ENCODE peak calls at places on chromosome 20, in nine cellular contexts. One of them, this sample, is unnamed.
A peak's percentile ranks its signal among the peaks of the same experiment; 100 is the strongest.

GRCh38 chr20:62742550-62742949 is 33.9 kb downstream of the NTSR1 start:
- DNase-seq in fibroblast of lung: no peak
- DNase-seq in upper lobe of left lung: no peak
- DNase-seq in pancreas: peak; percentile 7
- DNase-seq in uterus: no peak
- DNase-seq in kidney epithelial cell: no peak
- DNase-seq in hepatocyte: no peak
- DNase-seq in heart right ventricle: no peak
- DNase-seq in HL-60: no peak
- DNase-seq in this sample: no peak

GRCh38 chr20:57434390-57434700 is 43.1 kb downstream of the RBM38 start:
- DNase-seq in fibroblast of lung: no peak
- DNase-seq in upper lobe of left lung: no peak
- DNase-seq in pancreas: no peak
- DNase-seq in uterus: no peak
- DNase-seq in kidney epithelial cell: no peak
- DNase-seq in hepatocyte: no peak
- DNase-seq in heart right ventricle: no peak
- DNase-seq in HL-60: no peak
- DNase-seq in this sample: no peak

GRCh38 chr20:20237093-20237959 is 130.6 kb upstream of the INSM1 start:
- DNase-seq in fibroblast of lung: peak; percentile 34
- DNase-seq in upper lobe of left lung: no peak
- DNase-seq in pancreas: peak; percentile 25
- DNase-seq in uterus: no peak
- DNase-seq in kidney epithelial cell: no peak
- DNase-seq in hepatocyte: peak; percentile 70
- DNase-seq in heart right ventricle: peak; percentile 37
- DNase-seq in HL-60: peak; percentile 36
- DNase-seq in this sample: peak; percentile 20

GRCh38 chr20:60255866-60256265 is 297.6 kb downstream of the CDH26 start:
- DNase-seq in fibroblast of lung: no peak
- DNase-seq in upper lobe of left lung: no peak
- DNase-seq in pancreas: no peak
- DNase-seq in uterus: no peak
- DNase-seq in kidney epithelial cell: no peak
- DNase-seq in hepatocyte: no peak
- DNase-seq in heart right ventricle: no peak
- DNase-seq in HL-60: no peak
- DNase-seq in this sample: no peak

GRCh38 chr20:40868568-40869223 is 159.9 kb upstream of the TOP1 start:
- DNase-seq in fibroblast of lung: peak; percentile 91
- DNase-seq in upper lobe of left lung: no peak
- DNase-seq in pancreas: no peak
- DNase-seq in uterus: peak; percentile 37
- DNase-seq in kidney epithelial cell: no peak
- DNase-seq in hepatocyte: peak; percentile 21
- DNase-seq in heart right ventricle: peak; percentile 39
- DNase-seq in HL-60: no peak
- DNase-seq in this sample: no peak

GRCh38 chr20:14522595-14522994 is 185.2 kb upstream of the FLRT3 start:
- DNase-seq in fibroblast of lung: no peak
- DNase-seq in upper lobe of left lung: no peak
- DNase-seq in pancreas: no peak
- DNase-seq in uterus: no peak
- DNase-seq in kidney epithelial cell: no peak
- DNase-seq in hepatocyte: no peak
- DNase-seq in heart right ventricle: no peak
- DNase-seq in HL-60: no peak
- DNase-seq in this sample: no peak

GRCh38 chr20:49559411-49560081 is 8.4 kb downstream of the PTGIS start:
- DNase-seq in fibroblast of lung: peak; percentile 46
- DNase-seq in upper lobe of left lung: no peak
- DNase-seq in pancreas: no peak
- DNase-seq in uterus: peak; percentile 68
- DNase-seq in kidney epithelial cell: no peak
- DNase-seq in hepatocyte: no peak
- DNase-seq in heart right ventricle: no peak
- DNase-seq in HL-60: no peak
- DNase-seq in this sample: no peak

GRCh38 chr20:10784337-10785183 is 110.8 kb upstream of the JAG1 start:
- DNase-seq in fibroblast of lung: no peak
- DNase-seq in upper lobe of left lung: no peak
- DNase-seq in pancreas: no peak
- DNase-seq in uterus: no peak
- DNase-seq in kidney epithelial cell: no peak
- DNase-seq in hepatocyte: peak; percentile 21
- DNase-seq in heart right ventricle: no peak
- DNase-seq in HL-60: no peak
- DNase-seq in this sample: no peak

GRCh38 chr20:61115627-61116026 is 136.4 kb upstream of the CDH4 start:
- DNase-seq in fibroblast of lung: no peak
- DNase-seq in upper lobe of left lung: no peak
- DNase-seq in pancreas: no peak
- DNase-seq in uterus: no peak
- DNase-seq in kidney epithelial cell: no peak
- DNase-seq in hepatocyte: no peak
- DNase-seq in heart right ventricle: no peak
- DNase-seq in HL-60: no peak
- DNase-seq in this sample: no peak

GRCh38 chr20:38084425-38084951 is 50.9 kb downstream of the RPRD1B start:
- DNase-seq in fibroblast of lung: peak; percentile 89
- DNase-seq in upper lobe of left lung: no peak
- DNase-seq in pancreas: no peak
- DNase-seq in uterus: peak; percentile 40
- DNase-seq in kidney epithelial cell: no peak
- DNase-seq in hepatocyte: peak; percentile 52
- DNase-seq in heart right ventricle: no peak
- DNase-seq in HL-60: no peak
- DNase-seq in this sample: no peak

DNA sequence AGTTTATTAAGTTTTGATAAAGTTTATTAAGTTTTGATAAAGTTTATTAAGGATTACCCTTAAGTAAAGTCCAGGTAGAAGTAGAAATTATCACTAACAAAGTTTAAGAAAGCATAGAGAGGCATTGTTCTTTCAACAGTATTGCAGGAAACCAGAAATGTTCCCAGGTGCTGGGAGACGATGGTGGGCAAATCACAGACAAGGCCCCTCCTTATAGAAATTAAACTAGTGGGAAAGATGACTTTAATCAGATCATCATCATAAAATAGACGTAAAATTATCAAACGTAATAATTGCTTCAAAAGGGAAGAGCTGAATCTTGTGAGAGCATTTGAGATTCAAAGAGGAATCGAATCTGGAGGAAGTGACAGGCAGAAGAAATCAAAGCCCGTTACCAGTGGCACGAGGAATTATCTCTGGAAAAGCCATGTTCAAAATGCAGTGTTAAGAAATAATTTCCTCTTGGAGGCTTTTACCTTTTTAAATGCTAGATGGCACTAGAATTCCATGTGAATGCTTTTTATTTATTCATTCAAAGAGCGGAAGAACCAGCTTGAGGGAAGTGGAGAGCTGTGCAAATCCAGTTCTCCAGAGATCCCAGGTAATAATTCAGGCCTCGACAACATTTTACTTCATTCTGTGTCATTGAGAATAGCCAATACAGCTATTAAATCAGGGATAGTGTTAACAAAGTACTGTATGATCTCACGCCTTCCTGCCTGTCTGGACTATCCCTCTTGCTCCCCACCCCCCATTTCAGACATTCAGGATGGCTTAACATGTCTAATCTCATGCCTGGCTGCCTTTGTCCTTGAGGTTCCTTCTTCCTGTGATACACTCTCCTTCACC is 1.0 kb upstream of the APMAP start:
- DNase-seq in fibroblast of lung: peak; percentile 72
- DNase-seq in upper lobe of left lung: peak; percentile 16
- DNase-seq in pancreas: no peak
- DNase-seq in uterus: no peak
- DNase-seq in kidney epithelial cell: no peak
- DNase-seq in hepatocyte: peak; percentile 42
- DNase-seq in heart right ventricle: no peak
- DNase-seq in HL-60: no peak
- DNase-seq in this sample: no peak
- TF ChIP-seq CTCF in fibroblast of lung: peak; percentile 43
- TF ChIP-seq CTCF in upper lobe of left lung: peak; percentile 34
- TF ChIP-seq CTCF in pancreas: peak; percentile 17
- TF ChIP-seq CTCF in uterus: peak; percentile 55
- TF ChIP-seq CTCF in kidney epithelial cell: peak; percentile 30
- TF ChIP-seq CTCF in hepatocyte: peak; percentile 39
- TF ChIP-seq CTCF in heart right ventricle: peak; percentile 52
- TF ChIP-seq CTCF in HL-60: no peak
- TF ChIP-seq CTCF in this sample: no peak

GRCh38 chr20:17955302-17955701 is 13.3 kb downstream of the SNX5 start:
- DNase-seq in fibroblast of lung: no peak
- DNase-seq in upper lobe of left lung: no peak
- DNase-seq in pancreas: no peak
- DNase-seq in uterus: no peak
- DNase-seq in kidney epithelial cell: no peak
- DNase-seq in hepatocyte: no peak
- DNase-seq in heart right ventricle: no peak
- DNase-seq in HL-60: no peak
- DNase-seq in this sample: no peak

GRCh38 chr20:17959257-17959627 is 9.4 kb downstream of the SNX5 start:
- DNase-seq in fibroblast of lung: no peak
- DNase-seq in upper lobe of left lung: no peak
- DNase-seq in pancreas: no peak
- DNase-seq in uterus: no peak
- DNase-seq in kidney epithelial cell: no peak
- DNase-seq in hepatocyte: no peak
- DNase-seq in heart right ventricle: no peak
- DNase-seq in HL-60: no peak
- DNase-seq in this sample: no peak

GRCh38 chr20:17956099-17956685 is 12.4 kb downstream of the SNX5 start:
- DNase-seq in fibroblast of lung: no peak
- DNase-seq in upper lobe of left lung: no peak
- DNase-seq in pancreas: no peak
- DNase-seq in uterus: no peak
- DNase-seq in kidney epithelial cell: no peak
- DNase-seq in hepatocyte: no peak
- DNase-seq in heart right ventricle: no peak
- DNase-seq in HL-60: no peak
- DNase-seq in this sample: no peak

GRCh38 chr20:17958326-17959256 is 10.0 kb downstream of the SNX5 start:
- DNase-seq in fibroblast of lung: peak; percentile 71
- DNase-seq in upper lobe of left lung: no peak
- DNase-seq in pancreas: no peak
- DNase-seq in uterus: no peak
- DNase-seq in kidney epithelial cell: no peak
- DNase-seq in hepatocyte: peak; percentile 39
- DNase-seq in heart right ventricle: no peak
- DNase-seq in HL-60: no peak
- DNase-seq in this sample: no peak

DNA sequence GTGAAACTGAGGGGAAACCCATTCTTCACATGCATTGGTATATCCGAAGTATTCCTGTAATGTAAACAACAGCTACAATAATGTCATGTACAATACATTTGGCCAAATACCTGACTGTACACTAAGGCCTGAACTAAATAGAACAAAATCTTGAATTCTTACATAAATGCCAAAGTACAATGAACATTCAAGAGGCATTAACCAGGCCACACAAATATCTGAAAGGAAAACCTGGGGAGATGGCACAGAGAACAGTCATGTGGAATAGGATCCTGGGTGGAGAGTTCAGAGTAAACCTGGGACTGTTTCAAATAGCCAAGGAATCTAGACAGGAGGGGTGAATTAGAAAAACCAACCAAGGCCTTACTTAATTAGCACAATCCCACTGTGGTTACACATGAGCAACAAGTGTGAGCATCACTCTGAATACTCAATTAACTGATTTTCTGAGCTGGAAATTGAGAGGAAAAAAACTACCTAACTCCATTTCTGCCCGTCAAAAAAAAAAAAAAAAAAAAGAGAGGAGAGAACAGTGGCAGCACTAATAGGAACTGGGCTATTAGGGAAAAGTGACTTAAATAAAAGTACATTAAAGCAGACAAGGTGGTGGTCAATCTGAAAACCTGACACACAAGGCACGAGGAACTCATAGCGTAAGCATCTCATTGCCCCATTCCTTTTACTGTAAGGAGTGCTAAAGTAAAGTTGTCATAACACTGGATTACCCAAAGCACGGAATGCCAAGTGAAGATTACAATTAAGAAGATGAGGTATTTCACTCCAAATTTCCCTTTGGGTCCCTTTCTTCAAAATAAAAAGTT is 10.9 kb downstream of the SNX5 start:
- DNase-seq in fibroblast of lung: no peak
- DNase-seq in upper lobe of left lung: no peak
- DNase-seq in pancreas: no peak
- DNase-seq in uterus: no peak
- DNase-seq in kidney epithelial cell: no peak
- DNase-seq in hepatocyte: no peak
- DNase-seq in heart right ventricle: no peak
- DNase-seq in HL-60: no peak
- DNase-seq in this sample: no peak
- H3K4me3 ChIP-seq in fibroblast of lung: no peak overlapping the region
- H3K4me3 ChIP-seq in upper lobe of left lung: no peak overlapping the region
- H3K4me3 ChIP-seq in pancreas: no peak overlapping the region
- H3K4me3 ChIP-seq in uterus: no peak overlapping the region
- H3K4me3 ChIP-seq in kidney epithelial cell: no peak overlapping the region
- H3K4me3 ChIP-seq in hepatocyte: no peak overlapping the region
- H3K4me3 ChIP-seq in heart right ventricle: no peak overlapping the region
- H3K4me3 ChIP-seq in HL-60: no peak overlapping the region
- H3K4me3 ChIP-seq in this sample: no peak overlapping the region

GRCh38 chr20:21258411-21258810 is 44.7 kb upstream of the XRN2 start:
- DNase-seq in fibroblast of lung: no peak
- DNase-seq in upper lobe of left lung: no peak
- DNase-seq in pancreas: no peak
- DNase-seq in uterus: no peak
- DNase-seq in kidney epithelial cell: no peak
- DNase-seq in hepatocyte: no peak
- DNase-seq in heart right ventricle: no peak
- DNase-seq in HL-60: no peak
- DNase-seq in this sample: no peak
- H3K27me3 ChIP-seq in fibroblast of lung: no peaks in the 10 kb centered on the region
- H3K27me3 ChIP-seq in upper lobe of left lung: no peaks in the 10 kb centered on the region
- H3K27me3 ChIP-seq in pancreas: no peaks in the 10 kb centered on the region
- H3K27me3 ChIP-seq in uterus: no peaks in the 10 kb centered on the region
- H3K27me3 ChIP-seq in kidney epithelial cell: no peaks in the 10 kb centered on the region
- H3K27me3 ChIP-seq in hepatocyte: no peaks in the 10 kb centered on the region
- H3K27me3 ChIP-seq in heart right ventricle: no peaks in the 10 kb centered on the region
- H3K27me3 ChIP-seq in HL-60: no peaks in the 10 kb centered on the region
- H3K27me3 ChIP-seq in this sample: no peaks in the 10 kb centered on the region

DNA sequence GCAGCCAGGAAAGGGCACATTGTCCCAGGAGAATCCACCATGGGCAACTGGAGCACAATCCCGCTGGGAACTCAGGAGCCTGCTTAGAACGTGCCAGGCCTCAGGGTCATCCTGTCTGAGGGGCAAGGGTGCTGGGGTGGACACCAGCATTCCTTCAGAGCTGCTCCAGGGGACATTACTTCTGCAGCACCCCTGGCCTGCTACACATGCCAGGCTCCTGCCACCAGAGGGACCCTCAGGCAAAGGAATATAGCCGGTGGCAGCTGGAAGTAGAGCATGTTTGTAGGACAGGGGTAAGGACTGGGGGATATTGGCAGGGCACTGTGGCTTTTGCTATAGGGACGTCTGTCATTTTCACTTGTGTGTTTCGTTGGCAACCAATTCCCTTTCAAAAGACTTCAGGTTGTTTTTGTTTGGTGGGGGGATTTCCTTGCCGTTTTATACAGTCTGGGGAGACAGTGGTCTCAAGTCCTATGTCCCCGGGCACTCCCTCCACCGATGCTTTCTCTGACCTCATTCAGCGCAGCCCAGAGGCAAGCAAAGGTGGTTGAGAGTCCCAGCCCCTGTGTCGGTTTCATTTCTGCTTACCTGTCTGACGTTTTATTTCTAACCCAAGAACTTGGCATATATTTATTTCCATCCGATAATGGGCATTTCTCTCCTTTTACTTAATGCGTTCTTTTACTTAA is 130.8 kb downstream of the JPH2 start:
- DNase-seq in fibroblast of lung: no peak
- DNase-seq in upper lobe of left lung: peak; percentile 60
- DNase-seq in pancreas: no peak
- DNase-seq in uterus: no peak
- DNase-seq in kidney epithelial cell: no peak
- DNase-seq in hepatocyte: peak; percentile 33
- DNase-seq in heart right ventricle: no peak
- DNase-seq in HL-60: peak; percentile 79
- DNase-seq in this sample: peak; percentile 73
- TF ChIP-seq CTCF in fibroblast of lung: peak; percentile 13
- TF ChIP-seq CTCF in upper lobe of left lung: no peak
- TF ChIP-seq CTCF in pancreas: no peak
- TF ChIP-seq CTCF in uterus: peak; percentile 7
- TF ChIP-seq CTCF in kidney epithelial cell: peak; percentile 66
- TF ChIP-seq CTCF in hepatocyte: peak; percentile 23
- TF ChIP-seq CTCF in heart right ventricle: peak; percentile 49
- TF ChIP-seq CTCF in HL-60: peak; percentile 48
- TF ChIP-seq CTCF in this sample: peak; percentile 61